ENCODE peak calls at places on chromosomes 1 and 21, in six cellular contexts. S is D721Med, X is H9, V is spleen, R is neural progenitor cell, W is heart right ventricle. J is an unnamed sample.

GRCh38 chr1:22906968-22907367 is 65.7 kb downstream of the LACTBL1 start:
- DNase-seq in X (no peak), S (no peak), V (no peak), W (no peak), R (no peak), J (no peak)

GRCh38 chr1:214296860-214297699 is 16.1 kb downstream of the SMYD2 start:
- DNase-seq in V (no peak), W (no peak), S (no peak), X (peak), R (no peak), J (no peak)

GRCh38 chr21:35643176-35643575 is 417.1 kb downstream of the SETD4 start:
- DNase-seq in X (no peak), R (no peak), V (no peak), S (no peak), W (no peak), J (no peak)

GRCh38 chr1:170196490-170196889 is 50.7 kb downstream of the NTMT2 start:
- DNase-seq in W (no peak), S (no peak), R (no peak), V (no peak), X (no peak), J (no peak)

GRCh38 chr1:53946252-53947171 is at the start of gene LRRC42:
- DNase-seq in S (peak), R (peak), V (no peak), X (no peak), W (no peak), J (no peak)

GRCh38 chr1:81703352-81703735 is 97.4 kb upstream of the ADGRL2 start:
- DNase-seq in X (no peak), V (no peak), S (no peak), R (no peak), W (no peak), J (no peak)

GRCh38 chr1:162629651-162630050 is 2.6 kb upstream of the DDR2 start:
- DNase-seq in R (no peak), V (no peak), S (no peak), X (no peak), W (no peak), J (no peak)

GRCh38 chr21:32094792-32095191 is 184.1 kb downstream of the MIS18A start:
- DNase-seq in V (no peak), W (no peak), X (peak), S (no peak), R (no peak), J (no peak)

GRCh38 chr1:185441608-185442007 is 124.6 kb upstream of the IVNS1ABP start:
- DNase-seq in V (no peak), R (no peak), S (no peak), X (no peak), W (no peak), J (no peak)

GRCh38 chr1:60540176-60540575 is 466.6 kb upstream of the C1orf87 start:
- DNase-seq in W (no peak), R (no peak), X (no peak), S (no peak), V (no peak), J (no peak)

GRCh38 chr1:78492376-78492950 is 1.7 kb downstream of the PTGFR start:
- DNase-seq in W (no peak), V (no peak), S (no peak), X (no peak), R (no peak), J (no peak)

GRCh38 chr21:34073749-34074282 is 438 bp downstream of the MRPS6 start:
- DNase-seq in X (no peak), S (no peak), V (peak), R (peak), W (peak), J (no peak)

GRCh38 chr1:174965006-174965971 is 34.5 kb upstream of the CACYBP start:
- DNase-seq in V (no peak), X (no peak), R (no peak), W (no peak), S (no peak), J (no peak)

GRCh38 chr1:101128211-101128727 is 102.7 kb upstream of the DPH5 start:
- DNase-seq in V (no peak), W (no peak), R (no peak), X (no peak), S (no peak), J (no peak)

GRCh38 chr1:43558346-43558841 is 27.7 kb downstream of the PTPRF start:
- DNase-seq in W (no peak), X (peak), S (no peak), R (peak), V (no peak), J (no peak)

GRCh38 chr1:178019622-178020021 is 49.8 kb upstream of the SEC16B start:
- DNase-seq in W (no peak), V (no peak), X (no peak), R (no peak), S (no peak), J (no peak)

GRCh38 chr1:27615346-27616004 is 11.5 kb upstream of the AHDC1 start:
- DNase-seq in W (no peak), V (no peak), R (no peak), X (peak), S (no peak), J (no peak)

DNA sequence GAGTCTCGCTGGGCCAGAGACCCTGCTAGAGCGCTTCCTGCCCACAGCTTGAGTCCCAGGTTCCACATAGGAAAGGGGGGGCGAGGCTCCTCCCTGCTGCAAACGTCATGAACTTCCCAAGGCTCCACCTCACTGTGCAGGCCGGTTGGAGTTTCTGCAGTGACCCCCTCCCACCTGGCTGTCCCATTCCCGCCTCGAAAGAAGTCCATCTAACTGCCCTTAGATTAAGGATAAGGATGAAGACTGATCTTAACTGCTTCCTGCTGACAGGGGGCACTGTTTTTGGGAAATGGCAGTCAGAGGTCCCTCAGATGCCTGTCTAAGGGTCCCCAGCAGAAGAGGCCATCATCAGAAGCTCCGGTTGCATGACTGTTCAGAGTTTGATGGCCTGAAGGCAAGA is 62.7 kb downstream of the STUM start:
- DNase-seq in S (no peak), X (peak), R (no peak), V (peak), W (no peak), J (no peak)
- TF ChIP-seq CTCF in S (no peak), X (peak), R (no peak), V (no peak), W (no peak), J (no peak)

GRCh38 chr1:94596260-94596659 is 54.7 kb upstream of the F3 start:
- DNase-seq in V (no peak), X (no peak), S (no peak), R (no peak), W (no peak), J (no peak)
- TF ChIP-seq CTCF in V (no peak), X (peak), S (no peak), R (no peak), W (no peak), J (no peak)

GRCh38 chr1:203039609-203040517 is 13.6 kb downstream of the PPFIA4 start:
- DNase-seq in V (no peak), S (peak), W (no peak), X (peak), R (peak), J (peak)
- TF ChIP-seq CTCF in V (peak), S (peak), W (peak), X (peak), R (peak), J (no peak)

GRCh38 chr1:192814805-192815204 is 6.0 kb downstream of the RGS2 start:
- DNase-seq in X (no peak), V (no peak), R (no peak), W (no peak), S (no peak), J (no peak)
- TF ChIP-seq CTCF in X (no peak), V (no peak), R (no peak), W (no peak), S (no peak), J (no peak)

DNA sequence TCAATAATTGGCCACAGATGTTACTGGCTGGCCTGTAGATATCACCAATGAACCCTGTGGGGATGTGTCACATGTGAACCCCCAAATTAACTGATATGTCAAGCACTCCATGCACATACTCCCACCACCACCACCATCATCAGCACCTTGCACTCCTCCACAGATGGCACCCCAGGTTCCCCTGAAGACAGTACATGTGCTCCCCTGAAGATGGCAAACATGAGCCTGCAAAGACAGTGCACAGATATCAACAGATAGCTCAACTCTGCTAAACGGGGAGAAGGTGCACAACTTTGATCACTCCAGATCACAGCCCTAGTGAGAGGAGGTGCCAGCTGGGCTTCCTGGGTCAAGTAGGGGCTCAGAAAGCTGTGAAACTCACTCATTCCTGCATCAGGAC is 74.4 kb downstream of the CLCA4 start:
- DNase-seq in R (no peak), V (no peak), X (no peak), W (no peak), S (no peak), J (no peak)
- TF ChIP-seq CTCF in R (no peak), V (no peak), X (no peak), W (no peak), S (no peak), J (no peak)

DNA sequence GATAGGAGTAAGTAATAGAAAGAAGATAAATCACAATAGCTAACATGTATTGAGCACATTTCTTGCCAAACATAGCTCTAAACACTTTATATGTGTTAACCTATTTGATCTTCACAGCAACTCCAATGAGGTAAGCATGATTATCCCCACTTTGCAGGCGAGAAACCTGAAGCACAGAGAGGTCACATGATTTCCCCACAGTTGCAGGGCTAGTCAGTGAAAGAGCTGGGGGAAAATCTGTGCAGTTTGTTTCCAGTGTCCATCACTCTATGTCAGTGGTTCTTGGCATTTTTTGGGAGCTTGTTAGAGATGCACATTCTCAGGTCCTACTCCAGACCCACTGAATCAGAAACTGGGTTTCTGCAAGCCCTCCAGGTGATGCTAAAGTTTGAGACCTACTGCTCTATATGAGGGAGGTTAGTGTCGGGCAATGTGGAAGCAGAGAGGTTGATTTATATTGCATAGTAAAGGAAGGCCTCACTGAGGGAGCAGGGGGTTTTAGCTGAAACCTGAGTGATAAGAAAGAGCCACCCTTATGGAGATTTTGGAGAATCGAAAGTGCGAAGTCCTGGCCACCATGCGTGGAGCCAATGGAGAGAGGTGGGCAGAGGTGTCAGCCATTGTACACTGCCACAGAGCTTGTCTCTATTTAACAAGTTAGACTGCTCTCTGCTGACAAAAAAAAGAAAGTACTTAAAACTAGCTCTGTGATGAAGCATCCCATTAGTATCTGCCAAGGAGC is 20.9 kb downstream of the MCOLN3 start:
- DNase-seq in V (no peak), S (no peak), W (no peak), X (no peak), R (peak), J (no peak)
- TF ChIP-seq CTCF in V (peak), S (no peak), W (no peak), X (peak), R (peak), J (no peak)

DNA sequence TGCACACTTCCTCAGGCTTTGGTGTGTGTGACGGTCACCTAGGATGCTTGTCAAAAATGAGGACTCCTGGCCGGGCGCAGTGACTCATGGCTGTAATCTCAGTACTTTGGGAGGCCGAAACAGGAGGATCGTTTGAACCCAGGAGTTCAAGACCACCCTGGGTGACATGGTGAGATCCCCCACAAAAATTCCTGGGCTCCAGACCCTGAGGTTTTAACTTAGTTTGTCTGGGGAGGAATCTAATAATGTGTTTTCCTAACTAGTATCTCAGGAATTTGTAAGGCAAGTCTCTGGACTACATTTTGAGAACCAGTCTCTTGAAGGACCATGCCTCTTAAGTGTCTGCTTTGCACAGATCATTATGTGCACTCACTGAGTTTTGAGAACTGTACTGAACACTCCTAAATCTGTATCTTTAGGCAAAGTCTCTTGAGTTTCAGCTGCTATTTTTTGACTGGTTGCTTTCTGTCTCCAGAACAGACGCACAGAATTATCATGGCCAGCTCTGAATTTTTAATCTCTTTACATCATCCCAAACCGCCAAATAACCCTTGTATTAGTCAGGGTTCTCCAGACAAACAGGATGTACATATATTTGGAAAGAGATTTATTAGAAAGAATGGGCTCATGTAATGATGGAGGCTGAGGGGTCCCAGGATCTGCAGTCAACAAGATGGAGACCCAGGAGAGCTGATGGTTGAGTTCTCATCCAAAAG is 45.5 kb upstream of the VANGL1 start:
- DNase-seq in R (no peak), W (no peak), S (no peak), V (no peak), X (no peak), J (no peak)
- TF ChIP-seq CTCF in R (no peak), W (no peak), S (no peak), V (no peak), X (no peak), J (no peak)

GRCh38 chr1:166843322-166843721 is 4.0 kb downstream of the POGK start:
- DNase-seq in V (no peak), S (no peak), X (no peak), W (no peak), R (no peak), J (no peak)

GRCh38 chr1:166836733-166837132 is 2.5 kb upstream of the POGK start:
- DNase-seq in X (no peak), R (no peak), W (no peak), S (no peak), V (no peak), J (no peak)

GRCh38 chr1:166838766-166839599 is at the start of gene POGK:
- DNase-seq in R (peak), W (peak), X (peak), V (peak), S (peak), J (peak)

GRCh38 chr1:166840309-166841302 is 1.3 kb downstream of the POGK start:
- DNase-seq in X (no peak), W (no peak), R (no peak), V (no peak), S (no peak), J (no peak)

DNA sequence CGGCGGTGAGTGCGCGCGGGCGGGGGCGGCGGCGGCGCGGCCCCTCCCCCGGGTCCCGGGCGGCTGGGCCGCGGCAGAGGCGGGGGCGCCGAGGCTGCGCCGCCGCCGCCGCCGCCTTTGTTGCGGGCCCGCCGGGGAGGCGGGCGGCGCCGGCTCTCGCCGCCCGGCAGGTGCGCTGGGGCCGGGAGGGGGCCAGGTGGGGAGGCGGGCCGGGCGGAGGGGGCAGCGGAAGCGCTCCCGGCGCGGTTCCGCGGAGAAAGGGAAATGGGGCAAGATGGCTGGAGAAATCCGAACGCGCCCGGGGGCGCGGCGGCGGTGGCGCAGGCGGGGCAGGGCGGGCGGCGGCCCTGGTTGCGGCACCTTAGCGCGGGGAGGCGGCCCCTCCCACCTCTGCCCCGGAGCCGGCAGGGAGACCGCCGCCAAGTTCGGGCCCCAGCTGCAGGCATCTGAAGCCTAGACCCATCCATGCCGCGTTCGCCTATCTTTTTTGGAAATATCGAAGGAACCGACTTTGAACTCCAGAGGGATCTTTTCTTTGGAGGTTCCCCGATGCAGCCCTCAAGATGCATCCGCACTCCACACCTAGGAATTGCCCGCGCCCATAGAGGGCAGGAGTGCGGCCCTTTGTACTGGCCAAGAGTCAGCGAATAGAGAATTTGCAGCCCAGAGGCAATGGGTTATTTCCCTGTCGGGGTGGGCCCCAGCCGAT is 479 bp downstream of the POGK start:
- DNase-seq in V (peak), X (peak), S (no peak), R (peak), W (peak), J (no peak)
- TF ChIP-seq CTCF in V (no peak), X (peak), S (peak), R (peak), W (no peak), J (no peak)

GRCh38 chr1:153194331-153195050 is 8.7 kb upstream of the LELP1 start:
- DNase-seq in W (no peak), V (no peak), R (no peak), X (no peak), S (no peak), J (no peak)

GRCh38 chr1:153190373-153190772 is 12.9 kb upstream of the LELP1 start:
- DNase-seq in R (no peak), V (no peak), S (no peak), W (no peak), X (no peak), J (no peak)

GRCh38 chr1:153195216-153195615 is 8.0 kb upstream of the LELP1 start:
- DNase-seq in S (no peak), W (no peak), X (no peak), V (no peak), R (no peak), J (no peak)

DNA sequence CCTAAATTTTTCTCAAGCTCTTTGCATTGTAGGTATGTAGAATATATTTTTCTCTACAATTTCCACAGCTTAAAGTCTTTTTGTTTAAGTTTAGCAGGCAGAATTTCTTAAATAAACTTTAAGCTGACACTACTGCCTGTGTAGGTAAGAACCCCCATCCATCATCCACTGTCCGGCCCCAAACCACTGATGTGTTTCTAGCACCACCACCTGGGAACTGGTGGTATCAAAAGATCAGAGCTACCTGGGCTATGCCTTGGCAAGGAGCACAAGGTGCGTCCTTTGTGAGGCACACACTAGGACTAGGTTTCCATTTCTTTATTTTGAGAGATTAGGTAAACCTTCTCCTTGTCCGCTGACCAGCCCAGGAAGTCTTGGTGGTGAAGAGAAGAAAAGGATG is 10.5 kb upstream of the LELP1 start:
- DNase-seq in R (peak), S (no peak), W (no peak), V (no peak), X (peak), J (no peak)
- TF ChIP-seq CTCF in R (peak), S (peak), W (no peak), V (no peak), X (peak), J (no peak)

J was measured in omental fat pad.